ENCODE peak calls at places on chromosomes 16 and 17, in seven cellular contexts. One of them, this sample, is unnamed. For H3K4me1 and H3K9me3, the result is how much of the 10 kb centered on the place peaks cover.

GRCh38 chr16:25501530-25502255 is 190.1 kb upstream of the HS3ST4 start:
- DNase-seq in PC-9: no peak
- DNase-seq in right lobe of liver: no peak
- DNase-seq in gastrocnemius medialis: no peak
- DNase-seq in CD8-positive, alpha-beta memory T cell: no peak
- DNase-seq in uterus: no peak
- DNase-seq in NT2/D1: no peak
- DNase-seq in this sample: no peak

GRCh38 chr17:43831633-43832032 is 1.3 kb downstream of the MPP3 start:
- DNase-seq in PC-9: no peak
- DNase-seq in right lobe of liver: no peak
- DNase-seq in gastrocnemius medialis: no peak
- DNase-seq in CD8-positive, alpha-beta memory T cell: no peak
- DNase-seq in uterus: no peak
- DNase-seq in NT2/D1: no peak
- DNase-seq in this sample: no peak

GRCh38 chr17:19000531-19001011 is 4.0 kb downstream of the FAM83G start:
- DNase-seq in PC-9: no peak
- DNase-seq in right lobe of liver: no peak
- DNase-seq in gastrocnemius medialis: no peak
- DNase-seq in CD8-positive, alpha-beta memory T cell: no peak
- DNase-seq in uterus: peak
- DNase-seq in NT2/D1: no peak
- DNase-seq in this sample: no peak

GRCh38 chr17:47465165-47465564 is 65.7 kb upstream of the NPEPPS start:
- DNase-seq in PC-9: no peak
- DNase-seq in right lobe of liver: no peak
- DNase-seq in gastrocnemius medialis: no peak
- DNase-seq in CD8-positive, alpha-beta memory T cell: no peak
- DNase-seq in uterus: no peak
- DNase-seq in NT2/D1: no peak
- DNase-seq in this sample: no peak

GRCh38 chr17:694239-694638 is 20.4 kb downstream of the VPS53 start:
- DNase-seq in PC-9: peak
- DNase-seq in right lobe of liver: no peak
- DNase-seq in gastrocnemius medialis: no peak
- DNase-seq in CD8-positive, alpha-beta memory T cell: no peak
- DNase-seq in uterus: no peak
- DNase-seq in NT2/D1: no peak
- DNase-seq in this sample: no peak

GRCh38 chr16:10577305-10578202 is 2.8 kb downstream of the EMP2 start:
- DNase-seq in PC-9: no peak
- DNase-seq in right lobe of liver: no peak
- DNase-seq in gastrocnemius medialis: peak
- DNase-seq in CD8-positive, alpha-beta memory T cell: no peak
- DNase-seq in uterus: peak
- DNase-seq in NT2/D1: no peak
- DNase-seq in this sample: no peak

GRCh38 chr17:19024101-19025078 is 19.8 kb upstream of the FAM83G start:
- DNase-seq in PC-9: no peak
- DNase-seq in right lobe of liver: peak
- DNase-seq in gastrocnemius medialis: no peak
- DNase-seq in CD8-positive, alpha-beta memory T cell: peak
- DNase-seq in uterus: no peak
- DNase-seq in NT2/D1: no peak
- DNase-seq in this sample: no peak

GRCh38 chr16:81544691-81545365 is 100.2 kb downstream of the CMIP start:
- DNase-seq in PC-9: no peak
- DNase-seq in right lobe of liver: no peak
- DNase-seq in gastrocnemius medialis: no peak
- DNase-seq in CD8-positive, alpha-beta memory T cell: no peak
- DNase-seq in uterus: no peak
- DNase-seq in NT2/D1: no peak
- DNase-seq in this sample: no peak

GRCh38 chr17:48429638-48430586 is at the start of gene SKAP1:
- DNase-seq in PC-9: no peak
- DNase-seq in right lobe of liver: no peak
- DNase-seq in gastrocnemius medialis: no peak
- DNase-seq in CD8-positive, alpha-beta memory T cell: peak
- DNase-seq in uterus: no peak
- DNase-seq in NT2/D1: no peak
- DNase-seq in this sample: no peak

GRCh38 chr17:62740066-62740465 is 68.0 kb downstream of the MARCHF10 start:
- DNase-seq in PC-9: no peak
- DNase-seq in right lobe of liver: no peak
- DNase-seq in gastrocnemius medialis: no peak
- DNase-seq in CD8-positive, alpha-beta memory T cell: no peak
- DNase-seq in uterus: no peak
- DNase-seq in NT2/D1: no peak
- DNase-seq in this sample: no peak

GRCh38 chr17:65455972-65456343 is 105.5 kb downstream of the AXIN2 start:
- DNase-seq in PC-9: no peak
- DNase-seq in right lobe of liver: no peak
- DNase-seq in gastrocnemius medialis: peak
- DNase-seq in CD8-positive, alpha-beta memory T cell: peak
- DNase-seq in uterus: peak
- DNase-seq in NT2/D1: no peak
- DNase-seq in this sample: no peak

GRCh38 chr16:87860553-87861299 is 8.6 kb downstream of the SLC7A5 start:
- DNase-seq in PC-9: peak
- DNase-seq in right lobe of liver: no peak
- DNase-seq in gastrocnemius medialis: peak
- DNase-seq in CD8-positive, alpha-beta memory T cell: no peak
- DNase-seq in uterus: no peak
- DNase-seq in NT2/D1: no peak
- DNase-seq in this sample: no peak

GRCh38 chr17:68197091-68197996 is 50.5 kb upstream of the AMZ2 start:
- DNase-seq in PC-9: no peak
- DNase-seq in right lobe of liver: no peak
- DNase-seq in gastrocnemius medialis: no peak
- DNase-seq in CD8-positive, alpha-beta memory T cell: peak
- DNase-seq in uterus: no peak
- DNase-seq in NT2/D1: no peak
- DNase-seq in this sample: no peak

GRCh38 chr17:21034350-21035235 is 8.2 kb downstream of the USP22 start:
- DNase-seq in PC-9: no peak
- DNase-seq in right lobe of liver: no peak
- DNase-seq in gastrocnemius medialis: peak
- DNase-seq in CD8-positive, alpha-beta memory T cell: peak
- DNase-seq in uterus: no peak
- DNase-seq in NT2/D1: no peak
- DNase-seq in this sample: no peak

GRCh38 chr17:81370304-81370703 is 25.0 kb upstream of the BAHCC1 start:
- DNase-seq in PC-9: no peak
- DNase-seq in right lobe of liver: no peak
- DNase-seq in gastrocnemius medialis: no peak
- DNase-seq in CD8-positive, alpha-beta memory T cell: no peak
- DNase-seq in uterus: no peak
- DNase-seq in NT2/D1: no peak
- DNase-seq in this sample: no peak

DNA sequence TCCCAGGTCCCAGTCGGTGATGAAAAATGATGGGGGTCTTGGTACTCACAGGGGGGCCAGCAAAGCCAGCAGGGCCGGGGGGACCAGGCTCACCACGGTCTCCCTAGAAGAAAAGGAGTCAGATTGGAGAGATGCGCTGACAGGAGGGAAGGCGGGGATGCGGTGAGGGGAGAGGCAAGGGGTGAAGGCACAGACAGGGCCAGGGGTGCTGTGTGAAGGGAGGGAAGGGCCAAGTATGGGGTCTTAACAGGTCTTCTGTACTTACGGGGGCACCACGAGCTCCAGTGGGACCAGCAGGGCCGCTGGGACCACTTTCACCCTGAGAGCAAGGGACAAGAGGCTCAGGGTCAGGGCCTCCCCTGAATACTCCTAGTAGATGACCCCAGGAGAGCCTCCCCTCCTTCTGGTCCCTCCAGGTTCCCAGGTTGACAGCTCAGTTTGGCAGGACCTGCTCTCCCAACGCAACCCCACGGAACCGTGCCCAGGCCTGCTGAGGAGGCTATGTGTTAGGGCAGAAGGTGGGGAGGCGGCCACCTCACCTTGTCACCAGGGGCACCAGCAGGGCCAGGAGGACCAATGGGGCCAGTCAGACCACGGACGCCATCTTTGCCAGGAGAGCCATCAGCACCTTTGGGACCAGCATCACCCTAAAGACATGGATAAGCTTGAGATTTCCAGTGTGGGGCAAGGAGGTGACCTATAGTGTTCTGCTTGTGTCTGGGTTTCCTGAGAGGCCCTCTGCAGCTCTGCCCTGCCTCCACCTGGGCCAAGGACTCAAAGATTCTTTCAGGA is 11.0 kb downstream of the COL1A1 start:
- DNase-seq in PC-9: no peak
- DNase-seq in right lobe of liver: no peak
- DNase-seq in gastrocnemius medialis: no peak
- DNase-seq in CD8-positive, alpha-beta memory T cell: no peak
- DNase-seq in uterus: no peak
- DNase-seq in NT2/D1: no peak
- DNase-seq in this sample: no peak
- H3K4me1 ChIP-seq in PC-9: under half
- H3K4me1 ChIP-seq in right lobe of liver: under half
- H3K4me1 ChIP-seq in gastrocnemius medialis: under half
- H3K4me1 ChIP-seq in CD8-positive, alpha-beta memory T cell: under half
- H3K4me1 ChIP-seq in uterus: under half
- H3K4me1 ChIP-seq in NT2/D1: under half
- H3K4me1 ChIP-seq in this sample: under half

DNA sequence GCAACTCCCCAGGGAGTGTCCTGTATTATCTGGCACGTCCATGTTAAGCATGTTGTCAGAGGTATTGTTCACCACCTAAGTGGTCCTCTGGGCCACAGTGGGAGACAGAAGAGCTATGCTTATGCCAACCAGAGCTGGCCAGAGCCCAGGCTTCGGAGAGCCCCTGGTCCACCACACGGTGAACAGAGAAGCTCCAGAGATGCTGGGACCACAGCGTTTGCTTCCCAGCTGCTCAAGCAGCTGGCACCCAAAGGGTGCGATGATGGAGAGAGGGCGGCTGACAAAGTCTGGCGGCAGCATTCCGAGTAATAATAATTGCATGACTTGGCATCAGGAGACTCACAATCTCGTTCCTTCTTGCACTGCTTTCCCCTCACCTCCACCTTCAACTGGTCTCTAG is 35.8 kb upstream of the RCVRN start:
- DNase-seq in PC-9: no peak
- DNase-seq in right lobe of liver: peak
- DNase-seq in gastrocnemius medialis: no peak
- DNase-seq in CD8-positive, alpha-beta memory T cell: no peak
- DNase-seq in uterus: no peak
- DNase-seq in NT2/D1: no peak
- DNase-seq in this sample: no peak
- H3K9me3 ChIP-seq in PC-9: under half
- H3K9me3 ChIP-seq in right lobe of liver: under half
- H3K9me3 ChIP-seq in gastrocnemius medialis: under half
- H3K9me3 ChIP-seq in CD8-positive, alpha-beta memory T cell: under half
- H3K9me3 ChIP-seq in uterus: under half
- H3K9me3 ChIP-seq in NT2/D1: under half
- H3K9me3 ChIP-seq in this sample: under half

GRCh38 chr16:55552621-55553020 is 13.9 kb upstream of the CAPNS2 start:
- DNase-seq in PC-9: peak
- DNase-seq in right lobe of liver: no peak
- DNase-seq in gastrocnemius medialis: no peak
- DNase-seq in CD8-positive, alpha-beta memory T cell: no peak
- DNase-seq in uterus: no peak
- DNase-seq in NT2/D1: no peak
- DNase-seq in this sample: no peak
- H3K4me1 ChIP-seq in PC-9: under half
- H3K4me1 ChIP-seq in right lobe of liver: under half
- H3K4me1 ChIP-seq in gastrocnemius medialis: under half
- H3K4me1 ChIP-seq in CD8-positive, alpha-beta memory T cell: under half
- H3K4me1 ChIP-seq in uterus: under half
- H3K4me1 ChIP-seq in NT2/D1: under half
- H3K4me1 ChIP-seq in this sample: under half

DNA sequence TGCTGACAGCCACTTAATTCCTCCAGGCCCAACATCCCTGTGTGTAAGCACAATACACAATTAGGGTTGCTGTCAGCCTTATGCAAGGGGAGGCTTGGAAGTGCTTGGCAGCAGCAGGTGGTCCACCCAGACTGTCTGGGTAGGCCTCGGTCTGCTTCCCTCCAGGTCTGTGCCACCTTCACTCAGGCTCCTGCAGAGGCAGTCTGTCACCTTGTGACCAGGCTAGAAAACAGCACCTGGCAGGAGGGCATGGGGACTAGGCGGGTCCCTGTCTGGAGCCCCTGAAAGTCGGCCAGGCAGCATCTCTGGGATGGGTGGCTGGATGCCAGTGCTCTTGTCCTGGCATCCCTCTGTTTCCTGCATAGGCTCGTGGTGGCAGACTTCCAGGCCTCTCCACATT is 578.1 kb downstream of the KCNJ18 start:
- DNase-seq in PC-9: no peak
- DNase-seq in right lobe of liver: peak
- DNase-seq in gastrocnemius medialis: no peak
- DNase-seq in CD8-positive, alpha-beta memory T cell: no peak
- DNase-seq in uterus: no peak
- DNase-seq in NT2/D1: no peak
- DNase-seq in this sample: no peak
- H3K9me3 ChIP-seq in PC-9: under half
- H3K9me3 ChIP-seq in right lobe of liver: under half
- H3K9me3 ChIP-seq in gastrocnemius medialis: under half
- H3K9me3 ChIP-seq in CD8-positive, alpha-beta memory T cell: under half
- H3K9me3 ChIP-seq in uterus: under half
- H3K9me3 ChIP-seq in NT2/D1: under half
- H3K9me3 ChIP-seq in this sample: under half

GRCh38 chr17:79306688-79307323 is 232.2 kb downstream of the ENGASE start:
- DNase-seq in PC-9: no peak
- DNase-seq in right lobe of liver: no peak
- DNase-seq in gastrocnemius medialis: peak
- DNase-seq in CD8-positive, alpha-beta memory T cell: no peak
- DNase-seq in uterus: no peak
- DNase-seq in NT2/D1: no peak
- DNase-seq in this sample: peak
- H3K4me1 ChIP-seq in PC-9: under half
- H3K4me1 ChIP-seq in right lobe of liver: under half
- H3K4me1 ChIP-seq in gastrocnemius medialis: under half
- H3K4me1 ChIP-seq in CD8-positive, alpha-beta memory T cell: under half
- H3K4me1 ChIP-seq in uterus: under half
- H3K4me1 ChIP-seq in NT2/D1: under half
- H3K4me1 ChIP-seq in this sample: under half

DNA sequence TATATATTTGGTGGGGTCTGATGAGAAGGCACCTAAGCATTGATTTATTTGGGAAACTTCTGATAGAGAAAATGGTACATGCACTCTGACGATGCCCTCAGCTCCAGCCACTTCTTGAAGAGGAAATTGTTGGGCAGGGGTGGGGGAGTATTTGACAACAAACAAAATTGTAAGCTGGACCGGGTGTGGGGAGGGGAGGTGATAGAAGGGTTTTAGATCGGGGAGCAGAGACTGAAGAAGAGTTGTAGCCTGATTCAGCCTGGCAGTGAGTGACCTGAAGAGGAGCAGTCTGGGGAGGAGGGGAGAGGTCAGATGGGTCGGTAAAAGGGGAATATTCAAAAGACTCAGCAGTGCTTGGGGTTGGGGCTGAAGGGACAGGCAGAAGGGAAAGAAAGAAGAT is 2284.7 kb downstream of the TP53TG3F start:
- DNase-seq in PC-9: no peak
- DNase-seq in right lobe of liver: no peak
- DNase-seq in gastrocnemius medialis: no peak
- DNase-seq in CD8-positive, alpha-beta memory T cell: no peak
- DNase-seq in uterus: no peak
- DNase-seq in NT2/D1: no peak
- DNase-seq in this sample: no peak
- H3K9me3 ChIP-seq in PC-9: under half
- H3K9me3 ChIP-seq in right lobe of liver: under half
- H3K9me3 ChIP-seq in gastrocnemius medialis: under half
- H3K9me3 ChIP-seq in CD8-positive, alpha-beta memory T cell: under half
- H3K9me3 ChIP-seq in uterus: under half
- H3K9me3 ChIP-seq in NT2/D1: under half
- H3K9me3 ChIP-seq in this sample: under half

This sample was measured in thoracic aorta.